ENCODE peak calls at places on chromosome 2, in nine cellular contexts. One of them, this sample, is unnamed.

GRCh38 chr2:9692392-9693137 is 61.8 kb upstream of the YWHAQ start:
- DNase-seq in GM23338: peak; percentile 21
- DNase-seq in heart right ventricle: peak; percentile 31
- DNase-seq in psoas muscle: peak; percentile 61
- DNase-seq in OCI-LY7: no peak
- DNase-seq in left ventricle myocardium inferior: peak; percentile 33
- DNase-seq in spleen: no peak
- DNase-seq in cardiac muscle cell: peak; percentile 21
- DNase-seq in transverse colon: peak; percentile 33
- DNase-seq in this sample: no peak

GRCh38 chr2:60947056-60947455 is 65.7 kb downstream of the REL start:
- DNase-seq in GM23338: no peak
- DNase-seq in heart right ventricle: no peak
- DNase-seq in psoas muscle: no peak
- DNase-seq in OCI-LY7: no peak
- DNase-seq in left ventricle myocardium inferior: no peak
- DNase-seq in spleen: no peak
- DNase-seq in cardiac muscle cell: no peak
- DNase-seq in transverse colon: no peak
- DNase-seq in this sample: no peak

GRCh38 chr2:653645-654425 is 23.4 kb downstream of the TMEM18 start:
- DNase-seq in GM23338: no peak
- DNase-seq in heart right ventricle: no peak
- DNase-seq in psoas muscle: no peak
- DNase-seq in OCI-LY7: no peak
- DNase-seq in left ventricle myocardium inferior: no peak
- DNase-seq in spleen: no peak
- DNase-seq in cardiac muscle cell: no peak
- DNase-seq in transverse colon: no peak
- DNase-seq in this sample: no peak

GRCh38 chr2:168912466-168913170 is 11.5 kb downstream of the G6PC2 start:
- DNase-seq in GM23338: peak; percentile 72
- DNase-seq in heart right ventricle: peak; percentile 42
- DNase-seq in psoas muscle: peak; percentile 70
- DNase-seq in OCI-LY7: no peak
- DNase-seq in left ventricle myocardium inferior: peak; percentile 22
- DNase-seq in spleen: no peak
- DNase-seq in cardiac muscle cell: peak; percentile 53
- DNase-seq in transverse colon: no peak
- DNase-seq in this sample: no peak

GRCh38 chr2:37827911-37828411 is 97.1 kb upstream of the RMDN2 start:
- DNase-seq in GM23338: no peak
- DNase-seq in heart right ventricle: no peak
- DNase-seq in psoas muscle: no peak
- DNase-seq in OCI-LY7: no peak
- DNase-seq in left ventricle myocardium inferior: no peak
- DNase-seq in spleen: no peak
- DNase-seq in cardiac muscle cell: peak; percentile 77
- DNase-seq in transverse colon: no peak
- DNase-seq in this sample: no peak

GRCh38 chr2:222024934-222025890 is 273.6 kb downstream of the PAX3 start:
- DNase-seq in GM23338: peak; percentile 84
- DNase-seq in heart right ventricle: no peak
- DNase-seq in psoas muscle: no peak
- DNase-seq in OCI-LY7: peak; percentile 14
- DNase-seq in left ventricle myocardium inferior: no peak
- DNase-seq in spleen: no peak
- DNase-seq in cardiac muscle cell: peak; percentile 45
- DNase-seq in transverse colon: no peak
- DNase-seq in this sample: no peak

GRCh38 chr2:147663964-147664363 is 180.9 kb upstream of the ACVR2A start:
- DNase-seq in GM23338: no peak
- DNase-seq in heart right ventricle: no peak
- DNase-seq in psoas muscle: no peak
- DNase-seq in OCI-LY7: no peak
- DNase-seq in left ventricle myocardium inferior: no peak
- DNase-seq in spleen: no peak
- DNase-seq in cardiac muscle cell: no peak
- DNase-seq in transverse colon: no peak
- DNase-seq in this sample: no peak

GRCh38 chr2:223051580-223052375 is at the start of gene KCNE4:
- DNase-seq in GM23338: peak; percentile 27
- DNase-seq in heart right ventricle: peak; percentile 36
- DNase-seq in psoas muscle: peak; percentile 16
- DNase-seq in OCI-LY7: no peak
- DNase-seq in left ventricle myocardium inferior: no peak
- DNase-seq in spleen: no peak
- DNase-seq in cardiac muscle cell: peak; percentile 74
- DNase-seq in transverse colon: peak; percentile 17
- DNase-seq in this sample: no peak

GRCh38 chr2:161371869-161372268 is 44.2 kb upstream of the TBR1 start:
- DNase-seq in GM23338: no peak
- DNase-seq in heart right ventricle: no peak
- DNase-seq in psoas muscle: no peak
- DNase-seq in OCI-LY7: no peak
- DNase-seq in left ventricle myocardium inferior: no peak
- DNase-seq in spleen: no peak
- DNase-seq in cardiac muscle cell: no peak
- DNase-seq in transverse colon: no peak
- DNase-seq in this sample: no peak

GRCh38 chr2:55929476-55929875 is 5.9 kb upstream of the EFEMP1 start:
- DNase-seq in GM23338: no peak
- DNase-seq in heart right ventricle: no peak
- DNase-seq in psoas muscle: no peak
- DNase-seq in OCI-LY7: no peak
- DNase-seq in left ventricle myocardium inferior: no peak
- DNase-seq in spleen: no peak
- DNase-seq in cardiac muscle cell: no peak
- DNase-seq in transverse colon: no peak
- DNase-seq in this sample: no peak

GRCh38 chr2:70947556-70948184 is 12.0 kb downstream of the ATP6V1B1 start:
- DNase-seq in GM23338: no peak
- DNase-seq in heart right ventricle: no peak
- DNase-seq in psoas muscle: no peak
- DNase-seq in OCI-LY7: no peak
- DNase-seq in left ventricle myocardium inferior: no peak
- DNase-seq in spleen: no peak
- DNase-seq in cardiac muscle cell: peak; percentile 58
- DNase-seq in transverse colon: no peak
- DNase-seq in this sample: no peak

GRCh38 chr2:69926849-69927515 is 12.1 kb downstream of the MXD1 start:
- DNase-seq in GM23338: no peak
- DNase-seq in heart right ventricle: no peak
- DNase-seq in psoas muscle: no peak
- DNase-seq in OCI-LY7: no peak
- DNase-seq in left ventricle myocardium inferior: no peak
- DNase-seq in spleen: no peak
- DNase-seq in cardiac muscle cell: peak; percentile 95
- DNase-seq in transverse colon: no peak
- DNase-seq in this sample: no peak

GRCh38 chr2:65379721-65380171 is 52.7 kb downstream of the SPRED2 start:
- DNase-seq in GM23338: no peak
- DNase-seq in heart right ventricle: no peak
- DNase-seq in psoas muscle: no peak
- DNase-seq in OCI-LY7: no peak
- DNase-seq in left ventricle myocardium inferior: no peak
- DNase-seq in spleen: no peak
- DNase-seq in cardiac muscle cell: no peak
- DNase-seq in transverse colon: peak; percentile 56
- DNase-seq in this sample: no peak
- H3K36me3 ChIP-seq in GM23338: no peaks in the 10 kb centered on the region
- H3K36me3 ChIP-seq in heart right ventricle: no peaks in the 10 kb centered on the region
- H3K36me3 ChIP-seq in psoas muscle: no peaks in the 10 kb centered on the region
- H3K36me3 ChIP-seq in OCI-LY7: peaks cover 23% of the 10 kb centered on the region
- H3K36me3 ChIP-seq in left ventricle myocardium inferior: no peaks in the 10 kb centered on the region
- H3K36me3 ChIP-seq in spleen: no peaks in the 10 kb centered on the region
- H3K36me3 ChIP-seq in cardiac muscle cell: no peaks in the 10 kb centered on the region
- H3K36me3 ChIP-seq in transverse colon: no peaks in the 10 kb centered on the region
- H3K36me3 ChIP-seq in this sample: no peaks in the 10 kb centered on the region

DNA sequence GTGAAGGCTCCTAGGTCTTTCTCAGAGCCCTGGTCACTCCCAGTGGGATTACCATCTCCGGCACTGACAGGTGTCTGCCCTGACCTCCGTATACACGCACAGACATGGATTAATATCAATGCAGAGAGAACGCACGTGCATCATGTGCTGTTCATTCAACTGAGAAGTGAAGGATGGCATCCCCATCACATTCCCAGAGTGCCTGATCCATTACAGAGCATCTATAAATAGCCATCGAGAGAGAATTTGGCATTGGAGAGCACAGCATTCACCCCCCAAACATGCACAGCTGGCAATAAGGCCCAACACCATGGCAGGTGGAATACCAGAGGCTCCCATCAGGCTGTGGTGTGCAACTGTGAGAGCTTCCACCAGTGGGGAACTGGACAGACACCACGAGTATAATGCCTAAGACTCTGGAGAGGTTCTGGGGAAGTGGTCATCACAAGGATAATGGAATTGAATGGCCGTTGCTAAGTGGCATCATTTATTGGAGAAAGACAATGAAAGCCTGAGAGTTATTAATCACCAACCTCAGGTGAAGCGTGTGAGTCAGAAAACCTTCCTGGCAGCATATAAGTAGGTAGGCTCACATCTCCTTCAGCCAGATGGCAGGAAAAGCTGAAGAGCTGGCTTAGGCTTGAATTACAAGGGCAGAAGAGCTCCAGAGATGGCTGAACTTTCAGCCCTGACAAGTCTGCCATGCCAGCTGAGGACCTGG is 244.5 kb upstream of the ID2 start:
- DNase-seq in GM23338: no peak
- DNase-seq in heart right ventricle: no peak
- DNase-seq in psoas muscle: no peak
- DNase-seq in OCI-LY7: no peak
- DNase-seq in left ventricle myocardium inferior: no peak
- DNase-seq in spleen: no peak
- DNase-seq in cardiac muscle cell: no peak
- DNase-seq in transverse colon: no peak
- DNase-seq in this sample: no peak
- H3K4me1 ChIP-seq in GM23338: peaks cover 14% of the 10 kb centered on the region
- H3K4me1 ChIP-seq in heart right ventricle: peaks cover 19% of the 10 kb centered on the region
- H3K4me1 ChIP-seq in psoas muscle: no peaks in the 10 kb centered on the region
- H3K4me1 ChIP-seq in OCI-LY7: peaks cover 70% of the 10 kb centered on the region
- H3K4me1 ChIP-seq in left ventricle myocardium inferior: peaks cover 28% of the 10 kb centered on the region
- H3K4me1 ChIP-seq in spleen: peaks cover 41% of the 10 kb centered on the region
- H3K4me1 ChIP-seq in cardiac muscle cell: no peaks in the 10 kb centered on the region
- H3K4me1 ChIP-seq in transverse colon: peaks cover 15% of the 10 kb centered on the region
- H3K4me1 ChIP-seq in this sample: peaks cover 19% of the 10 kb centered on the region

DNA sequence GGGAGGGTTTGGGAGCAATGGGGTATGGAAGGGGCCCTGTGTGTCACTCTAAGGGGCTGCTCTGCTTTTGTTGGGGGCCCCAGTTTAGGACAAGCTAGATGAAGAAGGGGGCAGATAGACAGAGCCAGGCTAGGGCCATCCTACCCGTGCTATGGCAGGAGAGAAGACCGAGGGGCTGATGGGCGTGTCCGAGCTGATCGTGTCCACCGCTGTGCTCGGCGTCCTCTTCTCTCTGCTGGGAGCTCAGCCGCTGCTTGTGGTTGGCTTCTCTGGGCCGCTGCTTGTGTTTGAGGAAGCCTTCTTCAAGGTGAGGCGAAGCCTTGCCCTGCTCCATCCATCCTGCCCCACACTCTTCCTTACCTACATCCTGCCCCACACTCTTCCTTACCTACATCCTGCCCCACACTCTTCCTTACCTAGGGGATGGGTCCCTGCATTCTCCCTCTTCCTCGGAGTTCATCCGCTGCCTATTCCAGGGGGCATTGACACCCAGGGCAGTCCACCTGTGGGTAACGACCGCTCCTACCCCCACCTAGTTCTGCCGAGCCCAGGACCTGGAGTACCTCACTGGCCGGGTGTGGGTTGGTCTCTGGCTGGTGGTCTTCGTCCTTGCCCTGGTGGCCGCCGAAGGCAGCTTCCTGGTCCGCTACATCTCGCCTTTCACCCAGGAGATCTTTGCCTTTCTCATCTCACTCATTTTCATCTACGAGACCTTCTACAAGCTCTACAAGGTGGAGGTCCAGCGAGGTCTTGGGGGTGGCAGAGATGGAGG is 8.9 kb downstream of the SLC4A3 start:
- DNase-seq in GM23338: no peak
- DNase-seq in heart right ventricle: no peak
- DNase-seq in psoas muscle: no peak
- DNase-seq in OCI-LY7: no peak
- DNase-seq in left ventricle myocardium inferior: no peak
- DNase-seq in spleen: peak; percentile 73
- DNase-seq in cardiac muscle cell: no peak
- DNase-seq in transverse colon: no peak
- DNase-seq in this sample: no peak
- H3K36me3 ChIP-seq in GM23338: no peaks in the 10 kb centered on the region
- H3K36me3 ChIP-seq in heart right ventricle: no peaks in the 10 kb centered on the region
- H3K36me3 ChIP-seq in psoas muscle: no peaks in the 10 kb centered on the region
- H3K36me3 ChIP-seq in OCI-LY7: no peaks in the 10 kb centered on the region
- H3K36me3 ChIP-seq in left ventricle myocardium inferior: peaks cover 45% of the 10 kb centered on the region
- H3K36me3 ChIP-seq in spleen: no peaks in the 10 kb centered on the region
- H3K36me3 ChIP-seq in cardiac muscle cell: peaks cover 5% of the 10 kb centered on the region
- H3K36me3 ChIP-seq in transverse colon: no peaks in the 10 kb centered on the region
- H3K36me3 ChIP-seq in this sample: no peaks in the 10 kb centered on the region

DNA sequence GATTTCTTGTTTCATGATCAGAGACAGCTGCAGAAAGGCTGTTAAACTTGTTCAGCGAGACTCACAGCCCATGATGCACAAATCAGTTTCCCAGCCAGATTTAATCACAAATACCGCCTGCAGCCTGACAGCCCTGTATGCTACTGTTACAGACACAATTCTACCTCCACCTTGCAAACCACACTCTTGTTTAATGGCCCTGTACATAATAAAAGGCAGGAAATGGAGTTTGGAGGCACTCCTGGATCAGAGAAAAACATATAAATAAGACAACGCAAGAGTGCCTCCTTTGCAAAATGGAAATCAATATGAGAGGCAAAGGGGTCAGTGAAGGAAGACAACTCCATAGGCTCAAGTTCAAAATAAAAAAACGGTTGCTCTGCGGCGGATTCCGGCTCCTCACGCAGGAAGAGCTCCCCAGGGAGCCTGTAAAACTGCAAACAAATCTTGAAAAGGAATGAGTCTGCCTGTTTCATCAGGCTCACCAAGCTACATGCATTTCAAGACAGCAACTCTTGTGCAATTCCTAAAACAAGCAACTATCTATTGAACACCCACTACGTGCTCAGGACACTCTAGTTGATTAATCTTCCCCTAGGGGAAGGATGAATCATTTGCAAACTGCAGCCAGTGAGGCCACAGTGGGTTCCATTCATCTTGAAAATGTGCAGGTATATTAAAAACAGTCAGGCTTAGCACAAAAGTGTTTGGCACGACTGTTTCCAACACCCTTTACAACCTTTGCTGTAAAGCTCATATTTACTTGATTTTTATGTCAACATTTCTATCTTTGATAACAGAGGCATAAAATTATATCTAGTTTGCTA is 37.5 kb downstream of the TBC1D8 start:
- DNase-seq in GM23338: peak; percentile 81
- DNase-seq in heart right ventricle: no peak
- DNase-seq in psoas muscle: no peak
- DNase-seq in OCI-LY7: no peak
- DNase-seq in left ventricle myocardium inferior: no peak
- DNase-seq in spleen: no peak
- DNase-seq in cardiac muscle cell: peak; percentile 83
- DNase-seq in transverse colon: peak; percentile 30
- DNase-seq in this sample: no peak
- H3K4me1 ChIP-seq in GM23338: peaks cover 70% of the 10 kb centered on the region
- H3K4me1 ChIP-seq in heart right ventricle: peaks cover 94% of the 10 kb centered on the region
- H3K4me1 ChIP-seq in psoas muscle: peaks cover 81% of the 10 kb centered on the region
- H3K4me1 ChIP-seq in OCI-LY7: no peaks in the 10 kb centered on the region
- H3K4me1 ChIP-seq in left ventricle myocardium inferior: peaks cover 98% of the 10 kb centered on the region
- H3K4me1 ChIP-seq in spleen: peaks cover 25% of the 10 kb centered on the region
- H3K4me1 ChIP-seq in cardiac muscle cell: peaks cover 55% of the 10 kb centered on the region
- H3K4me1 ChIP-seq in transverse colon: peaks cover 69% of the 10 kb centered on the region
- H3K4me1 ChIP-seq in this sample: no peaks in the 10 kb centered on the region